ENCODE peak calls at places on chromosomes 11 and 22, in six cellular contexts. O is GM12865, T is neural crest cell, K is lower lobe of right lung, C is AG10803, M is heart right ventricle. B is an unnamed sample.

GRCh38 chr11:19275496-19275895 is 34.8 kb upstream of the E2F8 start:
- DNase-seq in O (no peak), T (no peak), K (no peak), C (no peak), M (no peak), B (no peak)

GRCh38 chr11:76283190-76283589 is 76.9 kb upstream of the WNT11 start:
- DNase-seq in O (no peak), T (no peak), K (no peak), C (no peak), M (no peak), B (no peak)

GRCh38 chr22:43625242-43625641 is 186.9 kb downstream of the EFCAB6 start:
- DNase-seq in O (no peak), T (no peak), K (no peak), C (no peak), M (no peak), B (no peak)

GRCh38 chr11:44443836-44444769 is 121.4 kb upstream of the CD82 start:
- DNase-seq in O (no peak), T (no peak), K (no peak), C (no peak), M (no peak), B (no peak)

GRCh38 chr11:24773326-24773725 is 276.5 kb downstream of the LUZP2 start:
- DNase-seq in O (no peak), T (no peak), K (no peak), C (no peak), M (no peak), B (no peak)

GRCh38 chr11:129131361-129131760 is 60.8 kb downstream of the ARHGAP32 start:
- DNase-seq in O (no peak), T (no peak), K (no peak), C (no peak), M (no peak), B (no peak)

GRCh38 chr22:17230239-17230638 is 11.0 kb upstream of the ADA2 start:
- DNase-seq in O (no peak), T (no peak), K (no peak), C (no peak), M (no peak), B (no peak)

GRCh38 chr11:96090711-96091110 is 166.8 kb upstream of the MTMR2 start:
- DNase-seq in O (no peak), T (no peak), K (no peak), C (peak; percentile 88), M (no peak), B (no peak)

GRCh38 chr22:44520695-44521094 is 22.7 kb upstream of the RTL6 start:
- DNase-seq in O (no peak), T (no peak), K (no peak), C (peak; percentile 33), M (no peak), B (no peak)

GRCh38 chr11:14331476-14332136 is 27.4 kb downstream of the RRAS2 start:
- DNase-seq in O (peak; percentile 56), T (no peak), K (no peak), C (no peak), M (no peak), B (no peak)

GRCh38 chr11:10927533-10927932 is 69.7 kb upstream of the ZBED5 start:
- DNase-seq in O (no peak), T (no peak), K (no peak), C (no peak), M (no peak), B (no peak)

GRCh38 chr22:46736705-46737104 is 1.3 kb downstream of the CERK start:
- DNase-seq in O (no peak), T (no peak), K (no peak), C (no peak), M (no peak), B (no peak)

GRCh38 chr11:14275081-14275480 is 83.9 kb downstream of the RRAS2 start:
- DNase-seq in O (no peak), T (no peak), K (no peak), C (peak; percentile 59), M (no peak), B (no peak)

GRCh38 chr22:37491559-37492427 is 5.6 kb upstream of the MFNG start:
- DNase-seq in O (no peak), T (no peak), K (no peak), C (no peak), M (no peak), B (no peak)

GRCh38 chr11:65448418-65449196 is 26.0 kb downstream of the NEAT1 start:
- DNase-seq in O (peak; percentile 44), T (no peak), K (no peak), C (peak; percentile 68), M (no peak), B (no peak)

GRCh38 chr11:15770798-15771414 is 585.4 kb downstream of the SOX6 start:
- DNase-seq in O (peak; percentile 40), T (peak; percentile 38), K (peak; percentile 49), C (peak; percentile 18), M (peak; percentile 52), B (no peak)

GRCh38 chr11:118843518-118843917 is 40.2 kb upstream of the CXCR5 start:
- DNase-seq in O (no peak), T (no peak), K (no peak), C (no peak), M (no peak), B (no peak)

GRCh38 chr22:44658371-44658953 is 43.5 kb upstream of the PRR5 start:
- DNase-seq in O (no peak), T (no peak), K (peak; percentile 45), C (peak; percentile 94), M (peak; percentile 45), B (no peak)

DNA sequence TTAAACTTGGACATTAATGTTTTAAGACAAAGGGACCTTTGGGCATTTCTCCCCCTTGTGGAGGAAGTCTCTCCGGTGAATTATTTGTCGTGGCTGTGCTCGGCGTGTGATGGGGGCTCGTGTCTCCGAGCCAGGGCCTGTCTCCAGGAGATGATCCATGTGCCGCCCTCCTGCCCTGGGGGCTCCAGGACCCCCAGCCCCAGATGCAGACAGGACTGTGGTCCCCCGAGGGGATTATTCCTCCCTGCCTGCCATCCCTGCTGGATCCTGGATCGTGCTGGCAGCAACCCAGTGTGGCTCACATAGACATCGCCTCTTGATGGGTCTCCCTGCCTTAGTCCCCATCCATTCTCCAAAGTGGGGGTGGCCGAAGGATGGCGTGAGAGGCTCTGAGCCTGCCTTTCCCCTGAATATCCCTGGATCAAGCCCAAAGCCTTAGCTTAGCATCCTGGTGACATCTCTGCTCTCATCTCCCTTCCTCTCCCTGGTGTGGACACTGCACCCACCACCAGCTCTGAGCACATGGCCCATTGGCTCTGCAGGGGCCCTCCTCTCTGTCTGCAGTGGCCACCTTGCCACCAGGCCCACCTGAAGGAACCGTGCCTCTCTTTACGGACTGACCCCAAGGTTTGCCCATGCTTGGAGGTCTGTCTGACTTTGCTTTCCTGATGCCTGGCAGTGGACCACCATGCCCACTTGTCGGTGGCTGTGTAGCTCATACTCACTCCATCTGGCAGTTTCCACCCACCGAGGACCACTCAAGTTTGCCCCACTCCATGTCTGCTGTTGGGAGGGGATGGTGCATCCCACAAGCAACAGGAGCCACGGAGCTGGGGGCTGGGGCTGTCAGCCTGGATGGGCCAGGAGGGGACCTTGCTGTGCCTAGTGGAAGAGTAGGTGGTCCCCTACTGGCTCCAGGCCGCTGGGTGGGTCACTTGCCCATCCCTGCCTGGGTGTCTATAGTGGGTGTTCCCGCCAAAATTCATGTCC is 56.7 kb downstream of the SMIM38 start:
- DNase-seq in O (no peak), T (no peak), K (no peak), C (no peak), M (no peak), B (no peak)
- TF ChIP-seq CTCF in O (no peak), T (peak; percentile 55), K (no peak), C (peak; percentile 35), M (no peak), B (no peak)

GRCh38 chr11:122355968-122356367 is 240.0 kb upstream of the BLID start:
- DNase-seq in O (no peak), T (no peak), K (no peak), C (no peak), M (no peak), B (no peak)

GRCh38 chr11:122365545-122366380 is 249.7 kb upstream of the BLID start:
- DNase-seq in O (no peak), T (no peak), K (no peak), C (peak; percentile 48), M (peak; percentile 14), B (no peak)

GRCh38 chr11:122363306-122363705 is 247.3 kb upstream of the BLID start:
- DNase-seq in O (no peak), T (no peak), K (no peak), C (no peak), M (no peak), B (no peak)

GRCh38 chr11:122362381-122362780 is 246.4 kb upstream of the BLID start:
- DNase-seq in O (no peak), T (no peak), K (no peak), C (peak; percentile 25), M (no peak), B (no peak)

GRCh38 chr11:122360875-122361274 is 244.9 kb upstream of the BLID start:
- DNase-seq in O (no peak), T (no peak), K (no peak), C (no peak), M (no peak), B (no peak)
- TF ChIP-seq CTCF in O (peak; percentile 14), T (peak; percentile 14), K (peak; percentile 13), C (no peak), M (no peak), B (no peak)

GRCh38 chr22:22856885-22857606 is 30.6 kb upstream of the IGLL5 start:
- DNase-seq in O (no peak), T (no peak), K (no peak), C (no peak), M (no peak), B (no peak)

GRCh38 chr22:22854466-22854865 is 33.1 kb upstream of the IGLL5 start:
- DNase-seq in O (no peak), T (no peak), K (no peak), C (no peak), M (no peak), B (no peak)

GRCh38 chr22:22855085-22855484 is 32.5 kb upstream of the IGLL5 start:
- DNase-seq in O (no peak), T (no peak), K (no peak), C (no peak), M (no peak), B (no peak)

GRCh38 chr22:22856364-22856763 is 31.3 kb upstream of the IGLL5 start:
- DNase-seq in O (no peak), T (no peak), K (no peak), C (no peak), M (no peak), B (no peak)

GRCh38 chr22:22855617-22856308 is 31.9 kb upstream of the IGLL5 start:
- DNase-seq in O (peak; percentile 55), T (peak; percentile 25), K (no peak), C (no peak), M (no peak), B (peak; percentile 69)
- TF ChIP-seq CTCF in O (peak; percentile 56), T (peak; percentile 55), K (peak; percentile 35), C (peak; percentile 38), M (peak; percentile 10), B (peak; percentile 35)

GRCh38 chr22:19036523-19037273 is 85.5 kb downstream of the DGCR2 start:
- DNase-seq in O (no peak), T (no peak), K (peak; percentile 38), C (no peak), M (no peak), B (no peak)
- TF ChIP-seq CTCF in O (no peak), T (no peak), K (no peak), C (peak; percentile 19), M (no peak), B (no peak)

GRCh38 chr11:125766251-125766650 is 12.4 kb downstream of the PATE2 start:
- DNase-seq in O (no peak), T (no peak), K (no peak), C (no peak), M (no peak), B (no peak)
- TF ChIP-seq CTCF in O (no peak), T (no peak), K (no peak), C (no peak), M (no peak), B (no peak)

B was measured in CD8-positive, alpha-beta T cell.